ENCODE peak calls at places on chromosomes 11 and 22, in nine cellular contexts. T is cardiac fibroblast; Q is smooth muscle cell of the brain vasculature; J is stimulated activated CD4-positive, alpha-beta T cell treated with anti-CD3 and anti-CD28 coated beads, Interleukin-4, amount 100 ng/mL, for 48 hours; R is GM19239; F is activated T-cell treated with anti-CD3 and anti-CD28 coated beads, Interleukin-2, amount 50 U/mL, for 1 hour; M is HT1080; S is stimulated activated CD8-positive, alpha-beta memory T cell treated with anti-CD3 and anti-CD28 coated beads, Interleukin-4, amount 100 ng/mL, for 48 hours; K is NCI-H460. G is an unnamed sample.

GRCh38 chr11:76074178-76075112 is 131.9 kb downstream of the WNT11 start:
- DNase-seq in Q (no peak), J (no peak), R (no peak), S (no peak), F (no peak), M (peak; percentile 13), T (peak; percentile 39), K (no peak), G (peak; percentile 45)

GRCh38 chr11:114524122-114524521 is 35.6 kb downstream of the NXPE1 start:
- DNase-seq in T (no peak), K (no peak), F (no peak), J (no peak), M (no peak), R (no peak), S (no peak), Q (no peak), G (no peak)

GRCh38 chr11:27968461-27968860 is 139.5 kb downstream of the KIF18A start:
- DNase-seq in K (no peak), F (no peak), Q (no peak), R (no peak), J (no peak), T (no peak), M (peak; percentile 64), S (no peak), G (no peak)

GRCh38 chr11:62044639-62045121 is 77.2 kb upstream of the FTH1 start:
- DNase-seq in M (no peak), R (no peak), Q (no peak), T (no peak), F (no peak), S (no peak), K (no peak), J (no peak), G (no peak)

GRCh38 chr11:2763939-2764338 is 64.1 kb upstream of the KCNQ1OT1 start:
- DNase-seq in Q (no peak), T (no peak), J (no peak), M (no peak), K (no peak), F (no peak), R (no peak), S (no peak), G (peak; percentile 9)

GRCh38 chr11:65134952-65135632 is 773 bp upstream of the SYVN1 start:
- DNase-seq in M (peak; percentile 98), R (peak; percentile 83), F (peak; percentile 78), T (peak; percentile 97), J (peak; percentile 63), S (peak; percentile 83), Q (peak; percentile 81), K (peak; percentile 91), G (peak; percentile 97)

GRCh38 chr11:3669742-3670183 is 1.4 kb downstream of the CHRNA10 start:
- DNase-seq in R (no peak), F (no peak), M (no peak), Q (no peak), J (no peak), K (no peak), T (no peak), S (no peak), G (no peak)

GRCh38 chr22:35971418-35972119 is 57.1 kb downstream of the RBFOX2 start:
- DNase-seq in S (no peak), K (no peak), M (peak; percentile 77), J (no peak), R (no peak), F (no peak), T (peak; percentile 90), Q (peak; percentile 81), G (no peak)

GRCh38 chr11:8263109-8263768 is 439 bp downstream of the LMO1 start:
- DNase-seq in R (no peak), F (no peak), J (no peak), M (no peak), K (no peak), T (no peak), Q (no peak), S (no peak), G (no peak)

GRCh38 chr11:86484164-86484794 is 109.6 kb downstream of the CCDC81 start:
- DNase-seq in J (no peak), S (no peak), R (no peak), Q (no peak), T (peak; percentile 91), K (peak; percentile 85), M (peak; percentile 95), F (no peak), G (no peak)

GRCh38 chr11:92388380-92388779 is 163.8 kb downstream of the FAT3 start:
- DNase-seq in S (no peak), K (no peak), Q (no peak), M (no peak), J (no peak), T (no peak), R (no peak), F (no peak), G (no peak)

GRCh38 chr22:48981671-48982070 is 846.0 kb downstream of the BRD1 start:
- DNase-seq in M (no peak), R (no peak), T (no peak), J (no peak), Q (no peak), K (no peak), S (no peak), F (no peak), G (no peak)

GRCh38 chr11:93515438-93515837 is 27.8 kb downstream of the SMCO4 start:
- DNase-seq in M (no peak), Q (no peak), T (no peak), J (no peak), S (no peak), K (no peak), F (no peak), R (no peak), G (peak; percentile 38)

GRCh38 chr11:1041471-1041870 is 5.0 kb upstream of the MUC6 start:
- DNase-seq in S (no peak), F (no peak), M (no peak), Q (no peak), J (no peak), K (no peak), T (no peak), R (no peak), G (no peak)

GRCh38 chr11:69511358-69512015 is 30.0 kb downstream of the LINC01488 start:
- DNase-seq in M (no peak), T (peak; percentile 63), F (no peak), J (no peak), Q (no peak), K (no peak), R (no peak), S (no peak), G (no peak)

GRCh38 chr11:70471254-70471653 is 72.9 kb downstream of the CTTN start:
- DNase-seq in S (peak; percentile 32), Q (no peak), M (peak; percentile 66), T (peak; percentile 48), J (peak; percentile 9), K (peak; percentile 21), F (no peak), R (peak; percentile 53), G (peak; percentile 84)

GRCh38 chr11:1401656-1402221 is 12.0 kb downstream of the BRSK2 start:
- DNase-seq in F (peak; percentile 58), S (peak; percentile 68), J (peak; percentile 40), K (peak; percentile 45), M (peak; percentile 40), R (peak; percentile 68), T (peak; percentile 69), Q (peak; percentile 28), G (peak; percentile 63)

GRCh38 chr22:21650280-21650679 is 8.2 kb downstream of the SDF2L1 start:
- DNase-seq in Q (no peak), J (no peak), T (no peak), S (no peak), K (no peak), R (no peak), F (no peak), M (no peak), G (peak; percentile 24)

GRCh38 chr11:62542750-62543567 is 3.6 kb downstream of the AHNAK start:
- DNase-seq in S (peak; percentile 88), F (peak; percentile 78), R (peak; percentile 78), K (peak; percentile 51), M (peak; percentile 87), T (peak; percentile 87), Q (no peak), J (peak; percentile 72), G (peak; percentile 93)

GRCh38 chr22:28771195-28771791 is 1.2 kb upstream of the CCDC117 start:
- DNase-seq in R (no peak), F (no peak), K (no peak), Q (no peak), M (no peak), S (no peak), J (no peak), T (no peak), G (no peak)

GRCh38 chr11:121297872-121298271 is 5.3 kb downstream of the SC5D start:
- DNase-seq in K (no peak), M (no peak), J (no peak), Q (no peak), T (no peak), R (no peak), F (no peak), S (no peak), G (no peak)

GRCh38 chr11:30313580-30313979 is 9.3 kb upstream of the ARL14EP start:
- DNase-seq in T (no peak), R (no peak), S (no peak), K (no peak), M (peak; percentile 29), Q (no peak), F (no peak), J (no peak), G (no peak)

GRCh38 chr11:69137148-69137844 is 18.4 kb upstream of the SMIM38 start:
- DNase-seq in M (no peak), Q (no peak), R (no peak), F (no peak), T (no peak), K (no peak), S (no peak), J (no peak), G (no peak)

GRCh38 chr11:126282361-126282741 is 542 bp upstream of the TIRAP start:
- DNase-seq in R (no peak), Q (no peak), F (peak; percentile 52), S (peak; percentile 43), K (no peak), J (no peak), M (no peak), T (peak; percentile 52), G (peak; percentile 64)

GRCh38 chr11:27276141-27276540 is 86.9 kb downstream of the CCDC34 start:
- DNase-seq in F (no peak), J (no peak), M (no peak), S (no peak), Q (no peak), T (no peak), R (no peak), K (no peak), G (no peak)

GRCh38 chr22:18126606-18127005 is 16.0 kb downstream of the TUBA8 start:
- DNase-seq in F (no peak), Q (no peak), T (no peak), M (no peak), K (no peak), S (no peak), R (no peak), J (no peak), G (no peak)

GRCh38 chr22:46766611-46767010 is 4.2 kb downstream of the TBC1D22A start:
- DNase-seq in F (no peak), J (no peak), M (no peak), R (no peak), K (no peak), S (no peak), T (no peak), Q (no peak), G (no peak)

GRCh38 chr11:86978756-86979608 is 23.8 kb upstream of the FZD4 start:
- DNase-seq in F (no peak), M (peak; percentile 24), K (peak; percentile 18), T (peak; percentile 71), S (no peak), Q (no peak), R (no peak), J (no peak), G (peak; percentile 49)

GRCh38 chr11:126347751-126348628 is 7.5 kb upstream of the ST3GAL4 start:
- DNase-seq in J (no peak), T (peak; percentile 59), Q (no peak), M (no peak), F (no peak), R (no peak), S (no peak), K (no peak), G (no peak)

GRCh38 chr11:129295746-129296145 is 79.9 kb upstream of the BARX2 start:
- DNase-seq in T (peak; percentile 83), F (no peak), S (no peak), R (no peak), M (no peak), J (no peak), K (no peak), Q (no peak), G (no peak)

GRCh38 chr22:20063271-20064139 is 16.5 kb upstream of the DGCR8 start:
- DNase-seq in R (no peak), M (no peak), T (no peak), Q (no peak), S (no peak), F (no peak), J (no peak), K (no peak), G (no peak)

G was measured in KBM-7.